ENCODE peak calls at places on chromosomes 6 and 20, in four cellular contexts. M, C, W and Q are unnamed samples.

GRCh38 chr6:20400476-20401402 is 940 bp upstream of the E2F3 start:
- DNase-seq in M (peak; percentile 63), C (peak; percentile 82), W (no peak), Q (peak; percentile 62)

GRCh38 chr6:129709451-129709908 is 497 bp downstream of the ARHGAP18 start:
- DNase-seq in M (no peak), C (peak; percentile 6), W (no peak), Q (no peak)

GRCh38 chr20:1870792-1871550 is 24.2 kb upstream of the SIRPA start:
- DNase-seq in M (no peak), C (no peak), W (peak; percentile 71), Q (no peak)

GRCh38 chr6:105985816-105986632 is 100.1 kb upstream of the PRDM1 start:
- DNase-seq in M (peak; percentile 35), C (no peak), W (no peak), Q (peak; percentile 55)

GRCh38 chr20:5920581-5920980 is 29.8 kb downstream of the TRMT6 start:
- DNase-seq in M (no peak), C (no peak), W (no peak), Q (no peak)

GRCh38 chr6:170096803-170097504 is 193.9 kb downstream of the DLL1 start:
- DNase-seq in M (no peak), C (no peak), W (no peak), Q (peak; percentile 3)

GRCh38 chr6:114144887-114145851 is 174.2 kb upstream of the HDAC2 start:
- DNase-seq in M (no peak), C (no peak), W (no peak), Q (no peak)

GRCh38 chr6:161802231-161802630 is 528.4 kb upstream of the AGPAT4 start:
- DNase-seq in M (no peak), C (no peak), W (no peak), Q (no peak)

GRCh38 chr6:28737750-28738395 is 185.9 kb downstream of the TRIM27 start:
- DNase-seq in M (no peak), C (peak; percentile 19), W (no peak), Q (peak; percentile 46)

GRCh38 chr6:37230104-37230503 is 27.5 kb upstream of the TBC1D22B start:
- DNase-seq in M (no peak), C (no peak), W (no peak), Q (no peak)

GRCh38 chr6:41370488-41371111 is 35.2 kb downstream of the NCR2 start:
- DNase-seq in M (no peak), C (no peak), W (no peak), Q (no peak)

GRCh38 chr6:41153992-41154625 is at the start of gene TREML1:
- DNase-seq in M (no peak), C (no peak), W (no peak), Q (no peak)

GRCh38 chr6:16106991-16107787 is 21.7 kb upstream of the MYLIP start:
- DNase-seq in M (no peak), C (no peak), W (no peak), Q (no peak)

GRCh38 chr20:38961530-38962043 is 557 bp upstream of the DHX35 start:
- DNase-seq in M (no peak), C (no peak), W (no peak), Q (no peak)

GRCh38 chr20:57698867-57699275 is 10.9 kb downstream of the PMEPA1 start:
- DNase-seq in M (no peak), C (no peak), W (no peak), Q (no peak)

GRCh38 chr6:150528648-150529285 is 70.9 kb upstream of the PLEKHG1 start:
- DNase-seq in M (no peak), C (peak; percentile 21), W (no peak), Q (peak; percentile 64)

GRCh38 chr6:100612101-100612500 is 147.4 kb upstream of the SIM1 start:
- DNase-seq in M (no peak), C (no peak), W (no peak), Q (no peak)

GRCh38 chr6:140921366-140922226 is 1211.1 kb upstream of the GJE1 start:
- DNase-seq in M (peak; percentile 13), C (peak; percentile 22), W (no peak), Q (no peak)

GRCh38 chr20:53346266-53346665 is 247.4 kb downstream of the ZNF217 start:
- DNase-seq in M (no peak), C (no peak), W (no peak), Q (no peak)
- TF ChIP-seq USF1 in M (no peak), C (no peak), W (no peak), Q (no peak)

GRCh38 chr20:62411479-62412193 is 4.6 kb upstream of the CABLES2 start:
- DNase-seq in M (no peak), C (no peak), W (no peak), Q (no peak)

GRCh38 chr20:62415354-62416111 is 8.4 kb upstream of the CABLES2 start:
- DNase-seq in M (no peak), C (no peak), W (no peak), Q (no peak)

GRCh38 chr20:62413025-62413580 is 6.0 kb upstream of the CABLES2 start:
- DNase-seq in M (no peak), C (no peak), W (no peak), Q (no peak)

GRCh38 chr20:62412194-62413024 is 5.3 kb upstream of the CABLES2 start:
- DNase-seq in M (no peak), C (peak; percentile 48), W (no peak), Q (no peak)

GRCh38 chr20:62413896-62414481 is 6.9 kb upstream of the CABLES2 start:
- DNase-seq in M (peak; percentile 66), C (no peak), W (no peak), Q (peak; percentile 60)
- TF ChIP-seq CTCF in M (peak; percentile 27), C (no peak), W (peak; percentile 25), Q (no peak)

GRCh38 chr20:3313681-3314080 is 74.7 kb upstream of the SLC4A11 start:
- DNase-seq in M (no peak), C (no peak), W (no peak), Q (no peak)

GRCh38 chr20:3314391-3314790 is 75.4 kb upstream of the SLC4A11 start:
- DNase-seq in M (no peak), C (no peak), W (no peak), Q (no peak)

GRCh38 chr20:3316131-3316530 is 77.1 kb upstream of the SLC4A11 start:
- DNase-seq in M (no peak), C (no peak), W (no peak), Q (no peak)

GRCh38 chr20:3312940-3313656 is 74.1 kb upstream of the SLC4A11 start:
- DNase-seq in M (no peak), C (no peak), W (no peak), Q (no peak)

DNA sequence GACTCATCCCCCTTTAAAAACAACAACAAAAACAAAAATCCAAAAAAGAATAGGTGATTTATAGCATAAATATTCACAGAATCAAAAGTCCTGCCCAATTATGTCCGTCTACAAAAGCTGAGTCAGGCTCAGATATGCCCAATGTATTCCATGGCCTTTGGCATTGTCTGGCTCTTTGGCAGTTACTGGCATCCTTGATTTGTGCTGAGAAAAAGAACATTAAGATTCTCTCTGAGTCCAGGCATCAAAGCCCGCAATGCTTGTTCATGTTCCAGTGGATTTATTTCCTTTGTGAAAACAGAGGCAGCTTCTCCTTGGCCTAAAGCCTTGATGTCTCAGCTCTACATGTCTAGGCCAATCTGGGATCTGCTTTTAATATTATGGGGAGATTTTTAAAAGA is 76.1 kb upstream of the SLC4A11 start:
- DNase-seq in M (no peak), C (no peak), W (no peak), Q (no peak)
- TF ChIP-seq USF1 in M (no peak), C (no peak), W (no peak), Q (no peak)

GRCh38 chr6:151610336-151610735 is 116.5 kb downstream of the CCDC170 start:
- DNase-seq in M (no peak), C (no peak), W (no peak), Q (no peak)
- TF ChIP-seq CTCF in M (no peak), C (no peak), W (no peak), Q (no peak)

GRCh38 chr20:13228771-13229170 is 7.7 kb downstream of the ISM1 start:
- DNase-seq in M (no peak), C (no peak), W (no peak), Q (no peak)
- TF ChIP-seq USF1 in M (no peak), C (no peak), W (no peak), Q (no peak)

DNA sequence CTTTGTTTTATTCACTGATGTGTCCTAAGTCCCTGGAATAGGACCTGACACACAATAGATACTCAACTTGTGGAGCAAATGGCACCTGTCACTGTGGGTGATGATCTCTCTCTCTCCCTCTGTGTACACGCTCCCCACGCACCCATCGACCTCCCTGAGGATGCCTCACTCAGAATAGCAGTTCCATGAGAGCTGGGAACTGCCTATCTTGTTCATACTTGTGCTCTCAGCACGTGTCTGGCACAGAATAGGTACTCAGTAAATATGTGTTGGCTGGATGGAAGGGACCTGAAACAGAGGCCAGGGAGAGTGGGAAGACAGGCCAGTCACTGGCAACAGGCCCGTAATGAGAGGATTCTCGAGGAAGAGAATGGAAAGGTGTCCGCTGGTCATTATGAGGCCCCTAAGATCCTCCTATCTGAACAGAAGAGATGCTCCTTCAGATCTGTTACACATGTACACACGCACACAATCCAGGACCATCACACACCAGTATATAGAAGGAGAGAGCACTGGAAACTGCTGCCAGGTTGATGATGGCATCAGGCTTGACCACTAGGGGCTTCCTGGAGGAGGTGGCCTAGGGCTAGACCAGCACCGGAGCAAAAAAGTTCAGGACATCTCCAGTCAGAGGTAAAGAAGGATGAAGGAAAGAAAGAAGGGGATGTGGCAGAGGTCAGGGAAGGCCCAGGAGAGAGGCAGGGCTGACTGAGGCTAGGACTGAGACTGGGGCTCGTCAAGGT is 30.9 kb downstream of the VEGFA start:
- DNase-seq in M (no peak), C (no peak), W (no peak), Q (no peak)
- TF ChIP-seq CTCF in M (peak; percentile 13), C (no peak), W (peak; percentile 15), Q (no peak)

DNA sequence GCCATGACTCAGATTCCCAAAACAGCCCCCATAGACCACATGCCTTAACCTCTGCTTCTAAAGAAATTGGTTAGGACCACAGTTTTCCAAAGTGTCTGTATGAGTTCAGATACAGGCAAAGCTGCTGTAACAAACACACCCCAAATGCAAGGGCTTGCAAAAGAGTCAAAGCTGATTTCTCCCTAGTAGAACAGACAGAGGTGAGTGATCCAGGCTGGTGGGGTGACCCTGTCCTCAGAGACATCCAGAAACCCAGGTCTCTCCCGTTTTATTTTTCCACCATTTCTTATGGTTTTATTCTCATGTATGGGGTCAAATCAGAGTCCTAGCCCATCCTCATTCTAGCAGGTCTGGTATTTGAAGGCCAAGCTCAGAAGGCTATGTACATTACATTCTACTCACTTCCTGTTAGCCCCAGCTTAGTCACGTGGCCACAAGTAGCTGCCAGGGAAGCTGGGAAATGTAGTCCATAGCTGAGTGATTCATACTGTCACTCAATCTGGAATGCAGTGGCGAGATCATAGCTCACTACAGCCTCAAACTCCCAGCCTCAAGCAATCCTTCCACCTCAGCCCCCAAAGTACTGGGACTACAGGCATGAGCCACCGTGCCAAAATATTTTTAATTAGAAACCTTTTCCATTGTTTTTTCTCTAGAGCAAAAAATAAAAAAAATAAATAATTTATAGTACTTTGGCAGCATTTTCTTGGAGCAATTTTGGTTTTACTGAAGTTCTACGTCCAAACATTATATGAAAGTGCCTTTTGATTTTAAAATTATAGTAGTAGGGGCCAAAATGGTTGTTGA is 175.2 kb downstream of the ZMYND8 start:
- DNase-seq in M (peak; percentile 45), C (peak; percentile 81), W (no peak), Q (peak; percentile 38)
- TF ChIP-seq USF1 in M (peak; percentile 96), C (peak; percentile 98), W (peak; percentile 87), Q (peak; percentile 98)

DNA sequence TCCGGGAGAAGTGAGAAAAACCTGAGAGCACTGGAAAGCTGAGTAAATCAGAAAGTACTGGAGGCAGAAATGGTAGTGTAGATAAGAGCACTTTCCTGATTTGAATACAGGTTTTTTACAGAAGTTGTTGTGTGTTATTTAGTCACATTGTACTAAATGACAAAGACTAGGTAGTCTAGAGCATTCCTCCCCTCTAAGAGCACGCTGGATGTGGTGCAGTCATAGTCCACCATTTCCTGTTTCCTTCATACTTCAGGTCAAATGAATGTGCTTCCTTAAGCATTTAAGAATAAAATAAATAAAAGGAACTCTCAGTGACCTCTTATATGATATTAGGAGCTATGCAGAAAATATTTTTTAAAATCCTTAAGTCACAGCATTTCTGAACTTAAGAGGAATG is 53.2 kb upstream of the TMEM30A start:
- DNase-seq in M (no peak), C (no peak), W (no peak), Q (no peak)
- TF ChIP-seq CTCF in M (no peak), C (no peak), W (no peak), Q (no peak)